ENCODE peak calls at places on chromosome 20, in seven cellular contexts. One of them, this sample, is unnamed.

GRCh38 chr20:59931511-59932312 is 1.7 kb downstream of the SYCP2 start:
- DNase-seq in right cardiac atrium: no peak
- DNase-seq in NCI-H1694 treated with DMSO at 0.1 percent for 48 hours: no peak
- DNase-seq in activated CD4-positive, alpha-beta T cell treated with anti-CD3 and anti-CD28 coated beads, Interleukin-2, amount 50 U/mL, for 48 hours: no peak
- DNase-seq in lung microvascular endothelial cell: no peak
- DNase-seq in DMS 273 treated with DMSO at 0.1 percent for 48 hours: no peak
- DNase-seq in NCI-H2081: no peak
- DNase-seq in this sample: no peak

GRCh38 chr20:19079536-19080299 is 132.7 kb upstream of the SLC24A3 start:
- DNase-seq in right cardiac atrium: no peak
- DNase-seq in NCI-H1694 treated with DMSO at 0.1 percent for 48 hours: no peak
- DNase-seq in activated CD4-positive, alpha-beta T cell treated with anti-CD3 and anti-CD28 coated beads, Interleukin-2, amount 50 U/mL, for 48 hours: no peak
- DNase-seq in lung microvascular endothelial cell: peak
- DNase-seq in DMS 273 treated with DMSO at 0.1 percent for 48 hours: no peak
- DNase-seq in NCI-H2081: no peak
- DNase-seq in this sample: no peak

GRCh38 chr20:2700913-2701620 is 8.5 kb downstream of the EBF4 start:
- DNase-seq in right cardiac atrium: no peak
- DNase-seq in NCI-H1694 treated with DMSO at 0.1 percent for 48 hours: no peak
- DNase-seq in activated CD4-positive, alpha-beta T cell treated with anti-CD3 and anti-CD28 coated beads, Interleukin-2, amount 50 U/mL, for 48 hours: no peak
- DNase-seq in lung microvascular endothelial cell: no peak
- DNase-seq in DMS 273 treated with DMSO at 0.1 percent for 48 hours: no peak
- DNase-seq in NCI-H2081: no peak
- DNase-seq in this sample: peak

GRCh38 chr20:1345030-1345755 is 16.3 kb upstream of the SDCBP2 start:
- DNase-seq in right cardiac atrium: no peak
- DNase-seq in NCI-H1694 treated with DMSO at 0.1 percent for 48 hours: no peak
- DNase-seq in activated CD4-positive, alpha-beta T cell treated with anti-CD3 and anti-CD28 coated beads, Interleukin-2, amount 50 U/mL, for 48 hours: peak
- DNase-seq in lung microvascular endothelial cell: no peak
- DNase-seq in DMS 273 treated with DMSO at 0.1 percent for 48 hours: no peak
- DNase-seq in NCI-H2081: no peak
- DNase-seq in this sample: no peak

GRCh38 chr20:16701296-16701695 is 28.5 kb upstream of the SNRPB2 start:
- DNase-seq in right cardiac atrium: no peak
- DNase-seq in NCI-H1694 treated with DMSO at 0.1 percent for 48 hours: no peak
- DNase-seq in activated CD4-positive, alpha-beta T cell treated with anti-CD3 and anti-CD28 coated beads, Interleukin-2, amount 50 U/mL, for 48 hours: peak
- DNase-seq in lung microvascular endothelial cell: peak
- DNase-seq in DMS 273 treated with DMSO at 0.1 percent for 48 hours: no peak
- DNase-seq in NCI-H2081: no peak
- DNase-seq in this sample: no peak

GRCh38 chr20:45111799-45112471 is 3.0 kb downstream of the WFDC5 start:
- DNase-seq in right cardiac atrium: no peak
- DNase-seq in NCI-H1694 treated with DMSO at 0.1 percent for 48 hours: no peak
- DNase-seq in activated CD4-positive, alpha-beta T cell treated with anti-CD3 and anti-CD28 coated beads, Interleukin-2, amount 50 U/mL, for 48 hours: peak
- DNase-seq in lung microvascular endothelial cell: peak
- DNase-seq in DMS 273 treated with DMSO at 0.1 percent for 48 hours: no peak
- DNase-seq in NCI-H2081: peak
- DNase-seq in this sample: no peak

GRCh38 chr20:4555188-4555893 is 166.4 kb upstream of the PRND start:
- DNase-seq in right cardiac atrium: no peak
- DNase-seq in NCI-H1694 treated with DMSO at 0.1 percent for 48 hours: no peak
- DNase-seq in activated CD4-positive, alpha-beta T cell treated with anti-CD3 and anti-CD28 coated beads, Interleukin-2, amount 50 U/mL, for 48 hours: no peak
- DNase-seq in lung microvascular endothelial cell: peak
- DNase-seq in DMS 273 treated with DMSO at 0.1 percent for 48 hours: no peak
- DNase-seq in NCI-H2081: no peak
- DNase-seq in this sample: no peak

GRCh38 chr20:37355252-37356180 is 9.6 kb downstream of the SRC start:
- DNase-seq in right cardiac atrium: no peak
- DNase-seq in NCI-H1694 treated with DMSO at 0.1 percent for 48 hours: no peak
- DNase-seq in activated CD4-positive, alpha-beta T cell treated with anti-CD3 and anti-CD28 coated beads, Interleukin-2, amount 50 U/mL, for 48 hours: no peak
- DNase-seq in lung microvascular endothelial cell: no peak
- DNase-seq in DMS 273 treated with DMSO at 0.1 percent for 48 hours: no peak
- DNase-seq in NCI-H2081: no peak
- DNase-seq in this sample: no peak

GRCh38 chr20:49669601-49670189 is 44.0 kb downstream of the B4GALT5 start:
- DNase-seq in right cardiac atrium: no peak
- DNase-seq in NCI-H1694 treated with DMSO at 0.1 percent for 48 hours: no peak
- DNase-seq in activated CD4-positive, alpha-beta T cell treated with anti-CD3 and anti-CD28 coated beads, Interleukin-2, amount 50 U/mL, for 48 hours: no peak
- DNase-seq in lung microvascular endothelial cell: no peak
- DNase-seq in DMS 273 treated with DMSO at 0.1 percent for 48 hours: no peak
- DNase-seq in NCI-H2081: no peak
- DNase-seq in this sample: no peak

GRCh38 chr20:34420146-34420545 is 57.1 kb downstream of the ITCH start:
- DNase-seq in right cardiac atrium: no peak
- DNase-seq in NCI-H1694 treated with DMSO at 0.1 percent for 48 hours: no peak
- DNase-seq in activated CD4-positive, alpha-beta T cell treated with anti-CD3 and anti-CD28 coated beads, Interleukin-2, amount 50 U/mL, for 48 hours: no peak
- DNase-seq in lung microvascular endothelial cell: peak
- DNase-seq in DMS 273 treated with DMSO at 0.1 percent for 48 hours: no peak
- DNase-seq in NCI-H2081: peak
- DNase-seq in this sample: no peak

GRCh38 chr20:57308451-57309410 is 20.9 kb upstream of the SPO11 start:
- DNase-seq in right cardiac atrium: no peak
- DNase-seq in NCI-H1694 treated with DMSO at 0.1 percent for 48 hours: no peak
- DNase-seq in activated CD4-positive, alpha-beta T cell treated with anti-CD3 and anti-CD28 coated beads, Interleukin-2, amount 50 U/mL, for 48 hours: no peak
- DNase-seq in lung microvascular endothelial cell: no peak
- DNase-seq in DMS 273 treated with DMSO at 0.1 percent for 48 hours: no peak
- DNase-seq in NCI-H2081: no peak
- DNase-seq in this sample: no peak

GRCh38 chr20:56780266-56780665 is 151.2 kb downstream of the TFAP2C start:
- DNase-seq in right cardiac atrium: no peak
- DNase-seq in NCI-H1694 treated with DMSO at 0.1 percent for 48 hours: no peak
- DNase-seq in activated CD4-positive, alpha-beta T cell treated with anti-CD3 and anti-CD28 coated beads, Interleukin-2, amount 50 U/mL, for 48 hours: no peak
- DNase-seq in lung microvascular endothelial cell: no peak
- DNase-seq in DMS 273 treated with DMSO at 0.1 percent for 48 hours: no peak
- DNase-seq in NCI-H2081: no peak
- DNase-seq in this sample: no peak

GRCh38 chr20:10280016-10280908 is 61.6 kb downstream of the SNAP25 start:
- DNase-seq in right cardiac atrium: no peak
- DNase-seq in NCI-H1694 treated with DMSO at 0.1 percent for 48 hours: no peak
- DNase-seq in activated CD4-positive, alpha-beta T cell treated with anti-CD3 and anti-CD28 coated beads, Interleukin-2, amount 50 U/mL, for 48 hours: no peak
- DNase-seq in lung microvascular endothelial cell: no peak
- DNase-seq in DMS 273 treated with DMSO at 0.1 percent for 48 hours: no peak
- DNase-seq in NCI-H2081: no peak
- DNase-seq in this sample: no peak

GRCh38 chr20:36607586-36608387 is 2.2 kb downstream of the RAB5IF start:
- DNase-seq in right cardiac atrium: no peak
- DNase-seq in NCI-H1694 treated with DMSO at 0.1 percent for 48 hours: no peak
- DNase-seq in activated CD4-positive, alpha-beta T cell treated with anti-CD3 and anti-CD28 coated beads, Interleukin-2, amount 50 U/mL, for 48 hours: no peak
- DNase-seq in lung microvascular endothelial cell: no peak
- DNase-seq in DMS 273 treated with DMSO at 0.1 percent for 48 hours: no peak
- DNase-seq in NCI-H2081: no peak
- DNase-seq in this sample: no peak

GRCh38 chr20:46963196-46963529 is 68.5 kb downstream of the EYA2 start:
- DNase-seq in right cardiac atrium: no peak
- DNase-seq in NCI-H1694 treated with DMSO at 0.1 percent for 48 hours: peak
- DNase-seq in activated CD4-positive, alpha-beta T cell treated with anti-CD3 and anti-CD28 coated beads, Interleukin-2, amount 50 U/mL, for 48 hours: no peak
- DNase-seq in lung microvascular endothelial cell: no peak
- DNase-seq in DMS 273 treated with DMSO at 0.1 percent for 48 hours: no peak
- DNase-seq in NCI-H2081: peak
- DNase-seq in this sample: no peak

GRCh38 chr20:3784226-3784853 is 2.2 kb downstream of the CENPB start:
- DNase-seq in right cardiac atrium: peak
- DNase-seq in NCI-H1694 treated with DMSO at 0.1 percent for 48 hours: no peak
- DNase-seq in activated CD4-positive, alpha-beta T cell treated with anti-CD3 and anti-CD28 coated beads, Interleukin-2, amount 50 U/mL, for 48 hours: peak
- DNase-seq in lung microvascular endothelial cell: peak
- DNase-seq in DMS 273 treated with DMSO at 0.1 percent for 48 hours: no peak
- DNase-seq in NCI-H2081: no peak
- DNase-seq in this sample: no peak

GRCh38 chr20:47278907-47279348 is 77.6 kb downstream of the ZMYND8 start:
- DNase-seq in right cardiac atrium: no peak
- DNase-seq in NCI-H1694 treated with DMSO at 0.1 percent for 48 hours: no peak
- DNase-seq in activated CD4-positive, alpha-beta T cell treated with anti-CD3 and anti-CD28 coated beads, Interleukin-2, amount 50 U/mL, for 48 hours: no peak
- DNase-seq in lung microvascular endothelial cell: peak
- DNase-seq in DMS 273 treated with DMSO at 0.1 percent for 48 hours: no peak
- DNase-seq in NCI-H2081: no peak
- DNase-seq in this sample: no peak

GRCh38 chr20:14235355-14235754 is 102.1 kb downstream of the FLRT3 start:
- DNase-seq in right cardiac atrium: no peak
- DNase-seq in NCI-H1694 treated with DMSO at 0.1 percent for 48 hours: no peak
- DNase-seq in activated CD4-positive, alpha-beta T cell treated with anti-CD3 and anti-CD28 coated beads, Interleukin-2, amount 50 U/mL, for 48 hours: no peak
- DNase-seq in lung microvascular endothelial cell: no peak
- DNase-seq in DMS 273 treated with DMSO at 0.1 percent for 48 hours: no peak
- DNase-seq in NCI-H2081: no peak
- DNase-seq in this sample: no peak

GRCh38 chr20:10610266-10610665 is 63.5 kb downstream of the JAG1 start:
- DNase-seq in right cardiac atrium: peak
- DNase-seq in NCI-H1694 treated with DMSO at 0.1 percent for 48 hours: no peak
- DNase-seq in activated CD4-positive, alpha-beta T cell treated with anti-CD3 and anti-CD28 coated beads, Interleukin-2, amount 50 U/mL, for 48 hours: no peak
- DNase-seq in lung microvascular endothelial cell: no peak
- DNase-seq in DMS 273 treated with DMSO at 0.1 percent for 48 hours: no peak
- DNase-seq in NCI-H2081: no peak
- DNase-seq in this sample: no peak

GRCh38 chr20:41063442-41063841 is 34.8 kb downstream of the TOP1 start:
- DNase-seq in right cardiac atrium: no peak
- DNase-seq in NCI-H1694 treated with DMSO at 0.1 percent for 48 hours: no peak
- DNase-seq in activated CD4-positive, alpha-beta T cell treated with anti-CD3 and anti-CD28 coated beads, Interleukin-2, amount 50 U/mL, for 48 hours: no peak
- DNase-seq in lung microvascular endothelial cell: no peak
- DNase-seq in DMS 273 treated with DMSO at 0.1 percent for 48 hours: no peak
- DNase-seq in NCI-H2081: no peak
- DNase-seq in this sample: no peak

GRCh38 chr20:36311854-36312723 is 6.0 kb downstream of the DLGAP4 start:
- DNase-seq in right cardiac atrium: no peak
- DNase-seq in NCI-H1694 treated with DMSO at 0.1 percent for 48 hours: no peak
- DNase-seq in activated CD4-positive, alpha-beta T cell treated with anti-CD3 and anti-CD28 coated beads, Interleukin-2, amount 50 U/mL, for 48 hours: no peak
- DNase-seq in lung microvascular endothelial cell: no peak
- DNase-seq in DMS 273 treated with DMSO at 0.1 percent for 48 hours: no peak
- DNase-seq in NCI-H2081: no peak
- DNase-seq in this sample: no peak

GRCh38 chr20:46558511-46558959 is 8.1 kb upstream of the OCSTAMP start:
- DNase-seq in right cardiac atrium: peak
- DNase-seq in NCI-H1694 treated with DMSO at 0.1 percent for 48 hours: no peak
- DNase-seq in activated CD4-positive, alpha-beta T cell treated with anti-CD3 and anti-CD28 coated beads, Interleukin-2, amount 50 U/mL, for 48 hours: peak
- DNase-seq in lung microvascular endothelial cell: peak
- DNase-seq in DMS 273 treated with DMSO at 0.1 percent for 48 hours: no peak
- DNase-seq in NCI-H2081: no peak
- DNase-seq in this sample: no peak

GRCh38 chr20:300345-300744 is 3.0 kb downstream of the ZCCHC3 start:
- DNase-seq in right cardiac atrium: no peak
- DNase-seq in NCI-H1694 treated with DMSO at 0.1 percent for 48 hours: no peak
- DNase-seq in activated CD4-positive, alpha-beta T cell treated with anti-CD3 and anti-CD28 coated beads, Interleukin-2, amount 50 U/mL, for 48 hours: no peak
- DNase-seq in lung microvascular endothelial cell: no peak
- DNase-seq in DMS 273 treated with DMSO at 0.1 percent for 48 hours: no peak
- DNase-seq in NCI-H2081: no peak
- DNase-seq in this sample: no peak

GRCh38 chr20:57432874-57433491 is 41.8 kb downstream of the RBM38 start:
- DNase-seq in right cardiac atrium: peak
- DNase-seq in NCI-H1694 treated with DMSO at 0.1 percent for 48 hours: no peak
- DNase-seq in activated CD4-positive, alpha-beta T cell treated with anti-CD3 and anti-CD28 coated beads, Interleukin-2, amount 50 U/mL, for 48 hours: peak
- DNase-seq in lung microvascular endothelial cell: no peak
- DNase-seq in DMS 273 treated with DMSO at 0.1 percent for 48 hours: no peak
- DNase-seq in NCI-H2081: no peak
- DNase-seq in this sample: peak

GRCh38 chr20:37356961-37357371 is 11.0 kb downstream of the SRC start:
- DNase-seq in right cardiac atrium: no peak
- DNase-seq in NCI-H1694 treated with DMSO at 0.1 percent for 48 hours: no peak
- DNase-seq in activated CD4-positive, alpha-beta T cell treated with anti-CD3 and anti-CD28 coated beads, Interleukin-2, amount 50 U/mL, for 48 hours: no peak
- DNase-seq in lung microvascular endothelial cell: no peak
- DNase-seq in DMS 273 treated with DMSO at 0.1 percent for 48 hours: no peak
- DNase-seq in NCI-H2081: no peak
- DNase-seq in this sample: no peak

GRCh38 chr20:44398303-44398702 is 42.8 kb downstream of the HNF4A start:
- DNase-seq in right cardiac atrium: no peak
- DNase-seq in NCI-H1694 treated with DMSO at 0.1 percent for 48 hours: no peak
- DNase-seq in activated CD4-positive, alpha-beta T cell treated with anti-CD3 and anti-CD28 coated beads, Interleukin-2, amount 50 U/mL, for 48 hours: no peak
- DNase-seq in lung microvascular endothelial cell: no peak
- DNase-seq in DMS 273 treated with DMSO at 0.1 percent for 48 hours: no peak
- DNase-seq in NCI-H2081: no peak
- DNase-seq in this sample: no peak

GRCh38 chr20:41984031-41984430 is 365.9 kb upstream of the CHD6 start:
- DNase-seq in right cardiac atrium: no peak
- DNase-seq in NCI-H1694 treated with DMSO at 0.1 percent for 48 hours: no peak
- DNase-seq in activated CD4-positive, alpha-beta T cell treated with anti-CD3 and anti-CD28 coated beads, Interleukin-2, amount 50 U/mL, for 48 hours: no peak
- DNase-seq in lung microvascular endothelial cell: no peak
- DNase-seq in DMS 273 treated with DMSO at 0.1 percent for 48 hours: no peak
- DNase-seq in NCI-H2081: no peak
- DNase-seq in this sample: no peak

This sample was measured in activated CD8-positive, alpha-beta memory T cell treated with anti-CD3 and anti-CD28 coated beads, Interleukin-2, amount 50 U/mL, for 48 hours.